ENCODE peak calls at places on chromosomes 12 and 14, in five cellular contexts. Z, U, X, M and S are unnamed samples.
A peak's percentile ranks its signal among the peaks of the same experiment; 100 is the strongest.

GRCh38 chr14:65301862-65302539 is 110.5 kb upstream of the FUT8 start:
- DNase-seq in U (peak; percentile 41), M (peak; percentile 90), Z (no peak), X (no peak), S (no peak)

GRCh38 chr12:571795-572531 is 91.3 kb downstream of the NINJ2 start:
- DNase-seq in U (no peak), X (no peak), M (no peak), Z (peak; percentile 20), S (no peak)

GRCh38 chr14:69324341-69324931 is 64.5 kb downstream of the GALNT16 start:
- DNase-seq in M (no peak), Z (no peak), U (no peak), X (no peak), S (no peak)

GRCh38 chr14:73521229-73521628 is 15.7 kb upstream of the ACOT1 start:
- DNase-seq in M (no peak), X (no peak), U (no peak), Z (no peak), S (no peak)

GRCh38 chr12:67116134-67116533 is 153.0 kb upstream of the CAND1 start:
- DNase-seq in X (no peak), U (no peak), M (no peak), Z (no peak), S (no peak)

GRCh38 chr14:100765296-100765695 is 38.6 kb downstream of the DLK1 start:
- DNase-seq in X (no peak), U (no peak), M (no peak), Z (no peak), S (no peak)

GRCh38 chr14:74765721-74766120 is 2.6 kb downstream of the YLPM1 start:
- DNase-seq in X (no peak), Z (no peak), M (no peak), U (no peak), S (no peak)

GRCh38 chr12:51270847-51271518 is 768 bp upstream of the SMAGP start:
- DNase-seq in Z (peak; percentile 73), X (peak; percentile 67), M (no peak), U (no peak), S (no peak)

GRCh38 chr14:69014829-69015259 is 35.7 kb upstream of the ACTN1 start:
- DNase-seq in X (no peak), U (no peak), Z (no peak), M (no peak), S (no peak)

GRCh38 chr12:4353785-4354208 is 25.7 kb downstream of the FGF23 start:
- DNase-seq in Z (peak; percentile 43), X (peak; percentile 4), M (no peak), U (no peak), S (no peak)

GRCh38 chr12:126454581-126454980 is 1389.3 kb downstream of the AACS start:
- DNase-seq in X (no peak), M (no peak), Z (no peak), U (no peak), S (no peak)

GRCh38 chr12:99087278-99087677 is 442.2 kb downstream of the APAF1 start:
- DNase-seq in X (peak; percentile 1), U (no peak), M (no peak), Z (no peak), S (no peak)

GRCh38 chr12:11576104-11576503 is 73.4 kb upstream of the ETV6 start:
- DNase-seq in U (no peak), Z (peak; percentile 70), M (no peak), X (peak; percentile 64), S (no peak)

DNA sequence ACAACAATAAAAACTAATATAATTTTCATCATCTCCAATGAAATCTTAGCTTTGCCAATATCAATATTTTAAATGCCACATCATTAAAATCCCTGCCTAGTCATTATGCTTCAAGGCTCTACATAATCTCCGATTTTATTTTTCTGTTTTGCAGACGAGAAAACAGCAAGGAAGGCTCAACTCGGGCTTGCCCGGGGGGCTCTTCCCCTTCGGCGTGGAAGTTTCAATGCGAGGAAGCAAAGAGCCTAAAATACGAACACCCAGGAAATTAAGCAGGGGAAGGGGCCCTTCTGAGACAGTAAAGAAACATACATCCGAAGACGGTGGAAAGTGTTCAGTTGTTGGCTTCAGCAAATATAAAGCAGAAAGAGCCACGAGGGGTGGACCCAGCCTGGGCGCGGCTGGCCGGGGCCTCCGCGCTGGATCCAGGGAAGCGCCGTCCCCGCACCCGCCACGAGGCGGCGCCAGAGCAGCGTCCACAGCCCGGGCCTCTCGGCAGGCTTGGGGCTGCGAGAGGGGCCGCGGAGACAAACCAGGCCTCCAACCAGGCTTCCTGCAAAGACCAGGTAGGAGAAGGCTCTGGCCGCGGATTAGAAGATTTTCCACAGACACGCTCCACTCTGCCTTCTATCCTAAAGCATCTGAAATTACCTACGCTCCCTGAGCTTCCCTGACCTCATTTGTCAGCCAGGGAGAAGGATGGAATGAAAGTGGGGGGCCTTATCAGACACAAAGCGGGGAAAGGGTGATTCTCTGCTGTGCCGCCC is 77.2 kb downstream of the SERPINA3 start:
- DNase-seq in X (peak; percentile 60), U (peak; percentile 79), Z (peak; percentile 69), M (no peak), S (peak; percentile 89)
- TF ChIP-seq CTCF in X (peak; percentile 67), U (peak; percentile 97), Z (peak; percentile 98), M (peak; percentile 93), S (peak; percentile 99)

GRCh38 chr14:32366256-32366655 is 37.2 kb downstream of the AKAP6 start:
- DNase-seq in Z (no peak), X (peak; percentile 55), M (no peak), U (no peak), S (no peak)
- TF ChIP-seq CTCF in Z (no peak), X (peak; percentile 47), M (no peak), U (no peak), S (no peak)

GRCh38 chr14:38723277-38723676 is 379.8 kb downstream of the SEC23A start:
- DNase-seq in X (no peak), M (no peak), Z (no peak), U (no peak), S (no peak)
- TF ChIP-seq CTCF in X (no peak), M (no peak), Z (no peak), U (no peak), S (no peak)

GRCh38 chr12:56151672-56152131 is 685 bp upstream of the MYL6B start:
- DNase-seq in Z (peak; percentile 70), M (no peak), X (no peak), U (peak; percentile 59), S (peak; percentile 62)
- TF ChIP-seq CTCF in Z (peak; percentile 59), M (peak; percentile 61), X (peak; percentile 30), U (no peak), S (peak; percentile 65)

GRCh38 chr14:66493750-66494149 is 7.6 kb downstream of the CCDC196 start:
- DNase-seq in M (no peak), X (no peak), Z (no peak), U (no peak), S (no peak)

GRCh38 chr14:66490143-66491111 is 4.3 kb downstream of the CCDC196 start:
- DNase-seq in M (no peak), X (no peak), Z (no peak), U (no peak), S (no peak)

GRCh38 chr14:66496188-66496807 is 10.1 kb downstream of the CCDC196 start:
- DNase-seq in M (no peak), X (no peak), Z (no peak), U (no peak), S (no peak)

GRCh38 chr14:66496911-66497310 is 10.7 kb downstream of the CCDC196 start:
- DNase-seq in X (no peak), M (no peak), Z (no peak), U (peak; percentile 6), S (no peak)

DNA sequence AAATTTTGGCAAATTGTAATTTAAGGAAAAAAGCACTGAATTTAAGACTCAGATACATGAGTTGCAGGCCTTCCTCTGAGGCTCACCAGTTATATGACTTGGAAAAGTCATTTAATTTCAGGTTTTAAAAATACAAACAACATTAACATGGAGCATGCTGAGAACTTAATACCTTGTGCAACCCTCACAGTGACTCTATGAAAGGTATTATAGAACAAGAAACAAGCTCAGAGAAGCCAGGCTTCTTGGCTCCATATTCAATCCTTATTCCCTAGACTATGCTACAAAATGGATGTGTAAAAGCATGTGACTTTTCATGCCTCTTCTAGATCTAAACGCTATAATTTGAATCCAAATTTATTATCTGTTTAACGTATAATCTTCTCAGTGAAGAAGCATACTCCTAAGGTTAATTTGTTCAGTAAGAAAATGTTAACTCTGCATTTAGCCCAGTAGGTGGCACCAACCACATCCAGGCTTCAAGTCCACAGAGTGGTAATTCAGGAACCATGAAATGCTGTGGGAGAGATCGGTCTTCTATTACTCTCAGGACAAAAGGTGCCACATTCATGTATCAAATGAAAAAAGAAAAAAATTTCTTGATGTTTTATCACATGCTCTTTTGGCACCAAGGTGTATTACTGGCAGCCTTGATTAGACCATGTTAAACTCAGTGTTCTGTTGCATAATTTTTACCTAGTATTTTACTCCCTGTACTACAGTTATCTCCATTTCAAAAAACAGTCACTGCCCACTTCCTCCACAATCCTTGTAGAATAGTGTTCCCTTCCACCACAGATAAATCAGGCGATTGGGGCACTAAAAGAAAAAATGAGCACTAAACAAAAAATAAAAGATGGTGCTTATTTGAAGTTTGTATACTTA is 9.3 kb downstream of the CCDC196 start:
- DNase-seq in Z (peak; percentile 46), M (no peak), X (peak; percentile 84), U (peak; percentile 48), S (no peak)
- TF ChIP-seq CTCF in Z (peak; percentile 88), M (peak; percentile 73), X (peak; percentile 78), U (peak; percentile 18), S (peak; percentile 77)

GRCh38 chr12:88860846-88861245 is 280.6 kb upstream of the KITLG start:
- DNase-seq in X (no peak), U (no peak), Z (no peak), M (no peak), S (no peak)

GRCh38 chr12:88854260-88854659 is 274.0 kb upstream of the KITLG start:
- DNase-seq in X (peak; percentile 46), Z (peak; percentile 91), U (no peak), M (no peak), S (no peak)

GRCh38 chr12:88856201-88856600 is 275.9 kb upstream of the KITLG start:
- DNase-seq in X (no peak), Z (no peak), M (no peak), U (no peak), S (no peak)

GRCh38 chr12:88855301-88855700 is 275.0 kb upstream of the KITLG start:
- DNase-seq in X (no peak), M (no peak), Z (no peak), U (no peak), S (no peak)
- TF ChIP-seq CTCF in X (no peak), M (no peak), Z (no peak), U (no peak), S (no peak)

GRCh38 chr12:43282106-43282505 is 269.9 kb downstream of the ADAMTS20 start:
- DNase-seq in X (peak; percentile 74), U (no peak), Z (peak; percentile 30), M (no peak), S (no peak)
- TF ChIP-seq CTCF in X (no peak), U (no peak), Z (peak; percentile 57), M (no peak), S (no peak)

GRCh38 chr12:105288311-105288996 is 42.0 kb upstream of the C12orf75 start:
- DNase-seq in X (no peak), Z (no peak), U (no peak), M (no peak), S (no peak)
- TF ChIP-seq CTCF in X (no peak), Z (no peak), U (no peak), M (no peak), S (no peak)